ENCODE peak calls at places on chromosomes 4 and X, in ten cellular contexts. T is endothelial cell of umbilical vein, J is HCT116, G is IMR-90, Y is ovary, S is breast epithelium, H is uterus, Z is body of pancreas, B is tibial nerve, F is sigmoid colon. D is an unnamed sample.

GRCh38 chr4:132527817-132528216 is 621.3 kb upstream of the PCDH10 start:
- DNase-seq in T (no peak), J (no peak), G (no peak), Y (no peak), S (no peak), H (no peak), Z (no peak), B (no peak), F (no peak), D (no peak)

GRCh38 chr4:107589269-107589668 is 130.8 kb downstream of the PAPSS1 start:
- DNase-seq in T (no peak), J (no peak), G (no peak), Y (no peak), S (no peak), H (no peak), Z (no peak), B (no peak), F (no peak), D (no peak)

GRCh38 chr4:87851955-87852354 is 19.2 kb downstream of the MEPE start:
- DNase-seq in T (no peak), J (no peak), G (no peak), Y (no peak), S (no peak), H (no peak), Z (no peak), B (no peak), F (no peak), D (no peak)

GRCh38 chr4:120082286-120082685 is 15.6 kb upstream of the MAD2L1 start:
- DNase-seq in T (no peak), J (no peak), G (no peak), Y (no peak), S (no peak), H (no peak), Z (no peak), B (no peak), F (no peak), D (no peak)

GRCh38 chrX:47831788-47832187 is 4.9 kb upstream of the ZNF81 start:
- DNase-seq in T (peak), J (peak), G (peak), Y (no peak), S (no peak), H (no peak), Z (peak), B (no peak), F (no peak), D (no peak)

GRCh38 chrX:22952011-22952410 is 47.7 kb upstream of the DDX53 start:
- DNase-seq in T (peak), J (no peak), G (peak), Y (no peak), S (no peak), H (no peak), Z (no peak), B (no peak), F (no peak), D (no peak)

GRCh38 chr4:24657768-24658617 is 73.6 kb upstream of the DHX15 start:
- DNase-seq in T (no peak), J (peak), G (peak), Y (no peak), S (peak), H (no peak), Z (peak), B (peak), F (no peak), D (peak)

GRCh38 chrX:38045697-38046096 is 39.3 kb downstream of the SYTL5 start:
- DNase-seq in T (no peak), J (no peak), G (no peak), Y (no peak), S (no peak), H (peak), Z (peak), B (no peak), F (no peak), D (no peak)

GRCh38 chrX:12497832-12498591 is 293.2 kb upstream of the PRPS2 start:
- DNase-seq in T (no peak), J (no peak), G (no peak), Y (no peak), S (no peak), H (no peak), Z (peak), B (no peak), F (no peak), D (no peak)
- TF ChIP-seq CTCF in T (peak), J (no peak), G (no peak), Y (no peak), S (no peak), H (no peak), Z (no peak), B (no peak), F (no peak), D (peak)

DNA sequence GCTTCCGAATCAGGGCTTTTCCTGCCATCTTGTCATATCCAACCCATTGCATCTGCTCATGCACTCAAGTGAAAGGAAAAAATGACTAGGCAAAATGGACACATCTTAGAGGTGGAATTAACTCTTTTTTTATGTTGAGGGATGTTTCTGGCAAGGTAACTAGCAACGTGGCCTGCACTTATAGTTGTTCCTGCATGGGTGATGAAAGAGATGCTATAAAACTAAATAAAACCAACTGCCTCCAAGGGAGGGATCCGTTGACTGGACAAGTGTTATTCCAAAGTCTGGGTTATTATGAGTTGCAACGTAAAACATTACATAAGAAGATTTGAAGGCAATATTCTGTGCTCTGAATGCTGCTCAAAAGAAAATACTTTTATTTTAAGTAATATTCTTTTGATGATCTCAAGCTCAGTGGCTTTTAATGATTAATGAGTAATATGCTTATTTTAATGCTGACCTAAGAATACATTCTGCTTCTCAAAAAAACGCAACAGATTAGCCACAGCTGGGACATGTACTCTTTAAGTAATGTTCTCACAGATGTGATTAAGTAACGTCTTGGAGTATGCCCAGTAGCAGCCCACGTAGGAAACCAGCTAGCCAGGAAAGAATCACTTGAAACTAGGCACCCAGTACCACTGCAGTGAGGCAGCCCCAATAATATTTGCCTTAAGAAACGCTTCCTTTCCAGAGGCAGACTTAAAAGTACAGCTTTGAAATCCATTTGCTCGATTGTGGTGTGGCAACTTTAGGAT is 27.4 kb downstream of the KLF3 start:
- DNase-seq in T (no peak), J (no peak), G (peak), Y (no peak), S (no peak), H (peak), Z (no peak), B (no peak), F (peak), D (no peak)
- TF ChIP-seq POLR2A in T (no peak), J (no peak), G (no peak), Y (no peak), S (no peak), H (no peak), Z (no peak), B (no peak), F (no peak), D (no peak)

GRCh38 chrX:115960440-115961084 is 210.0 kb upstream of the AGTR2 start:
- DNase-seq in T (no peak), J (no peak), G (no peak), Y (no peak), S (no peak), H (no peak), Z (no peak), B (no peak), F (no peak), D (no peak)

GRCh38 chrX:115952417-115953092 is 218.0 kb upstream of the AGTR2 start:
- DNase-seq in T (no peak), J (no peak), G (no peak), Y (no peak), S (no peak), H (no peak), Z (no peak), B (no peak), F (no peak), D (no peak)

GRCh38 chrX:115958687-115959359 is 211.7 kb upstream of the AGTR2 start:
- DNase-seq in T (no peak), J (no peak), G (no peak), Y (no peak), S (no peak), H (no peak), Z (no peak), B (no peak), F (no peak), D (no peak)

DNA sequence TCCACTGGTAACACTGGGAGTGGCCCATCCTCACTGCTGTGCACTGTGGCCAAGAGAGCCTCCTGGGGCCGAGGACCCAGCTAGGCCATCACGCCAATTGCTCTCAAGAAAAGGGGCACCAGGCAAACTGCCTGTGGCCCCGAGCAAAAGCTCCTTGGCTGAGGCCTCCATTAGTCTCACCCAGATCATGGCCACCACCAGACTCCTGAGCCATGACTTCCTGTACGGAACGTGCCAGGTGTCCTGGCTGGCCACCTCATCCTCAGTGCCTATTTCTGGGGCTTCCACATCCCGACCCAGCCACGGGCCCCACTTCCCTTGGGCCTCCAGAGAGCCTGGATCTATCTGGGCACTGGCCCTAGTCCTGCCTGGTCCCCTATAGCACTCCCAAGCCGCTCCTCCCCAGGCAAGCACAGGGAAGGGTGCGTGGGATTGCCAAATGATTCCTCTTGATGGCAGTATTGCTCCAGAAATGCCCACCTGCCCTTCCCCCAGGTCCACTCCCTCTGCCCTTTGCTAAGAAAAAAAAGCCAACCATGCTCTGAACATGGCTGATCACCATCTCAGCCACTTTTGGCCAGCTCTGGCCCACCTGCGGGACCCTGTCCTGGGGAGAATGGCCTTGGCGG is 212.6 kb upstream of the AGTR2 start:
- DNase-seq in T (no peak), J (no peak), G (no peak), Y (no peak), S (no peak), H (no peak), Z (peak), B (no peak), F (no peak), D (no peak)
- TF ChIP-seq CTCF in T (no peak), J (no peak), G (no peak), Y (no peak), S (no peak), H (no peak), Z (peak), B (no peak), F (no peak), D (peak)

GRCh38 chrX:48957827-48958634 is 624 bp upstream of the OTUD5 start:
- DNase-seq in T (peak), J (peak), G (peak), Y (peak), S (peak), H (peak), Z (peak), B (peak), F (peak), D (peak)
- TF ChIP-seq POLR2A in T (peak), J (no peak), G (peak), Y (peak), S (peak), H (peak), Z (peak), B (peak), F (peak), D (peak)

DNA sequence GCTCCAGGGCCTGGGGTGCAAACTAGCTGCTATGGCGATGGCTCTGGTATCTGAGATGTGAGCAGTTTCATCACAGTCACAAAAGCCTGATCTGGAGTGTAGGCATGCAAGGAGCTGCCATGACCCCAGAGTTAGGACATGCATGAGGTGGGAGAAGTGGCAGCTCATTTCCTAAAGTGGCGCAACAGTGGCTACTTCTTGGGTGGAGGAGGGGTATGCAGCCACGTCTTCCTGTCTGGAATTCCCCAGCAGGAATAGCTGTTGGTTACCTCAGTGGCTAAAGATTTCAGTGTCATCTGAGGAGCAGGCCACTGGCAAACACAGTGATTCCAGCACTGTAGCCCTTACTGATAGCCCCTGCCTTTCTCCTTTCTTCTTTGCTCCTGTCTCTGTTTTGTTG is 1382.5 kb downstream of the C4orf33 start:
- DNase-seq in T (peak), J (no peak), G (peak), Y (no peak), S (no peak), H (no peak), Z (no peak), B (no peak), F (no peak), D (no peak)
- TF ChIP-seq CTCF in T (no peak), J (no peak), G (no peak), Y (no peak), S (no peak), H (no peak), Z (no peak), B (no peak), F (no peak), D (no peak)